ENCODE peak calls at places on chromosomes 7 and 10, in eight cellular contexts. H is activated naive CD4-positive, alpha-beta T cell; J is stimulated activated CD4-positive, alpha-beta T cell treated with anti-CD3 and anti-CD28 coated beads, Interleukin-15, amount 100 ng/mL, for 48 hours; M is NB4; X is activated CD8-positive, alpha-beta memory T cell treated with anti-CD3 and anti-CD28 coated beads, Interleukin-2, amount 50 U/mL, for 4 hours; Z is GM23248; Y is non-pigmented ciliary epithelial cell; D is stomach. T is an unnamed sample.

GRCh38 chr7:116776046-116776445 is 86.3 kb upstream of the CAPZA2 start:
- DNase-seq in H (no peak), J (no peak), M (no peak), X (no peak), Z (no peak), Y (no peak), D (no peak), T (no peak)

GRCh38 chr7:1136841-1137516 is 23.0 kb downstream of the ZFAND2A start:
- DNase-seq in H (no peak), J (no peak), M (peak; percentile 60), X (no peak), Z (peak; percentile 19), Y (no peak), D (no peak), T (no peak)

GRCh38 chr10:132113206-132113605 is 47.5 kb downstream of the JAKMIP3 start:
- DNase-seq in H (no peak), J (no peak), M (no peak), X (no peak), Z (no peak), Y (no peak), D (peak; percentile 17), T (no peak)

GRCh38 chr10:112953760-112954159 is 3.7 kb downstream of the TCF7L2 start:
- DNase-seq in H (no peak), J (no peak), M (no peak), X (no peak), Z (peak; percentile 69), Y (no peak), D (no peak), T (no peak)

GRCh38 chr7:39667354-39667923 is 44.1 kb downstream of the RALA start:
- DNase-seq in H (no peak), J (no peak), M (no peak), X (no peak), Z (peak; percentile 30), Y (no peak), D (no peak), T (no peak)

GRCh38 chr10:43479275-43479674 is 42.4 kb downstream of the ZNF487 start:
- DNase-seq in H (no peak), J (no peak), M (no peak), X (no peak), Z (peak; percentile 45), Y (no peak), D (no peak), T (no peak)

GRCh38 chr7:26375604-26376207 is 84.0 kb downstream of the SNX10 start:
- DNase-seq in H (no peak), J (no peak), M (peak; percentile 66), X (no peak), Z (peak; percentile 9), Y (no peak), D (no peak), T (no peak)

GRCh38 chr7:94394399-94395140 is at the start of gene COL1A2:
- DNase-seq in H (peak; percentile 4), J (no peak), M (no peak), X (no peak), Z (peak; percentile 99), Y (peak; percentile 97), D (peak; percentile 32), T (no peak)

GRCh38 chr7:31796375-31796774 is 109.4 kb downstream of the PPP1R17 start:
- DNase-seq in H (no peak), J (no peak), M (no peak), X (no peak), Z (peak; percentile 32), Y (no peak), D (no peak), T (no peak)

GRCh38 chr7:5296627-5297226 is 14.0 kb downstream of the SLC29A4 start:
- DNase-seq in H (peak; percentile 70), J (peak; percentile 55), M (no peak), X (peak; percentile 61), Z (peak; percentile 29), Y (no peak), D (no peak), T (no peak)

GRCh38 chr7:380724-381210 is 90.8 kb downstream of the FOXL3 start:
- DNase-seq in H (no peak), J (no peak), M (no peak), X (peak; percentile 11), Z (no peak), Y (no peak), D (peak; percentile 23), T (no peak)

GRCh38 chr10:103627111-103627892 is 133.8 kb downstream of the NEURL1 start:
- DNase-seq in H (no peak), J (no peak), M (no peak), X (no peak), Z (no peak), Y (no peak), D (no peak), T (no peak)

GRCh38 chr10:92550924-92551323 is 23.0 kb downstream of the IDE start:
- DNase-seq in H (no peak), J (no peak), M (no peak), X (no peak), Z (peak; percentile 2), Y (no peak), D (no peak), T (no peak)

GRCh38 chr7:7829667-7830066 is 111.3 kb upstream of the RPA3 start:
- DNase-seq in H (no peak), J (no peak), M (no peak), X (no peak), Z (no peak), Y (no peak), D (no peak), T (no peak)

GRCh38 chr10:60456053-60456452 is 66.4 kb upstream of the ANK3 start:
- DNase-seq in H (no peak), J (no peak), M (no peak), X (no peak), Z (peak; percentile 82), Y (no peak), D (no peak), T (no peak)

GRCh38 chr7:119594956-119595355 is 678.0 kb upstream of the KCND2 start:
- DNase-seq in H (no peak), J (no peak), M (no peak), X (no peak), Z (no peak), Y (no peak), D (no peak), T (no peak)

GRCh38 chr7:1675673-1676549 is 5.8 kb downstream of the ELFN1 start:
- DNase-seq in H (no peak), J (no peak), M (no peak), X (no peak), Z (no peak), Y (no peak), D (no peak), T (no peak)

GRCh38 chr7:144866189-144866588 is 30.3 kb upstream of the TPK1 start:
- DNase-seq in H (no peak), J (no peak), M (no peak), X (no peak), Z (no peak), Y (no peak), D (no peak), T (no peak)

GRCh38 chr10:288605-289200 is 153.4 kb downstream of the ZMYND11 start:
- DNase-seq in H (no peak), J (no peak), M (no peak), X (no peak), Z (no peak), Y (no peak), D (no peak), T (no peak)

GRCh38 chr10:16242859-16243613 is 193.8 kb upstream of the PTER start:
- DNase-seq in H (no peak), J (no peak), M (no peak), X (no peak), Z (no peak), Y (no peak), D (no peak), T (no peak)

GRCh38 chr10:8054498-8055407 is at the start of gene GATA3:
- DNase-seq in H (peak; percentile 73), J (peak; percentile 73), M (no peak), X (peak; percentile 78), Z (peak; percentile 46), Y (no peak), D (peak; percentile 64), T (peak; percentile 88)

GRCh38 chr10:127158663-127159062 is 37.7 kb downstream of the INSYN2A start:
- DNase-seq in H (no peak), J (no peak), M (no peak), X (no peak), Z (no peak), Y (no peak), D (no peak), T (no peak)